ENCODE peak calls at places on chromosomes 6 and 20, in seven cellular contexts. Y, O, T, Q, D, G and V are unnamed samples.

GRCh38 chr6:4388675-4389074 is 253.3 kb upstream of the ECI2 start:
- DNase-seq in Y (no peak), O (no peak), T (no peak), Q (no peak), D (no peak), G (peak), V (no peak)

GRCh38 chr6:81766482-81767069 is 14.1 kb upstream of the TENT5A start:
- DNase-seq in Y (peak), O (peak), T (peak), Q (no peak), D (no peak), G (no peak), V (peak)

GRCh38 chr20:62555642-62556420 is 80.0 kb upstream of the GATA5 start:
- DNase-seq in Y (no peak), O (no peak), T (no peak), Q (no peak), D (no peak), G (no peak), V (no peak)

GRCh38 chr6:26211963-26212362 is 124.7 kb downstream of the HFE start:
- DNase-seq in Y (no peak), O (no peak), T (no peak), Q (no peak), D (no peak), G (no peak), V (no peak)

GRCh38 chr20:59706106-59706693 is 101.9 kb downstream of the PHACTR3 start:
- DNase-seq in Y (no peak), O (no peak), T (no peak), Q (no peak), D (no peak), G (no peak), V (no peak)

GRCh38 chr6:127022297-127022696 is 96.2 kb upstream of the RSPO3 start:
- DNase-seq in Y (peak), O (peak), T (peak), Q (no peak), D (no peak), G (no peak), V (peak)

GRCh38 chr6:30722280-30723112 is 2.3 kb downstream of the TUBB start:
- DNase-seq in Y (no peak), O (peak), T (peak), Q (peak), D (peak), G (peak), V (no peak)

GRCh38 chr6:169162968-169163903 is 90.4 kb downstream of the THBS2 start:
- DNase-seq in Y (peak), O (no peak), T (peak), Q (no peak), D (no peak), G (peak), V (peak)

GRCh38 chr20:12058201-12058600 is 140.5 kb downstream of the BTBD3 start:
- DNase-seq in Y (no peak), O (no peak), T (no peak), Q (no peak), D (no peak), G (no peak), V (no peak)

GRCh38 chr6:32047084-32047478 is 8.9 kb downstream of the CYP21A2 start:
- DNase-seq in Y (no peak), O (no peak), T (peak), Q (no peak), D (no peak), G (peak), V (no peak)